ENCODE peak calls at places on chromosomes 6 and 20, in eight cellular contexts. A is H7; U is AG04449; O is CD8-positive, alpha-beta memory T cell; Y is endothelial cell of umbilical vein; R is mesenchymal stem cell; X is CD4-positive, alpha-beta memory T cell; W is tibial artery. L is an unnamed sample.

GRCh38 chr6:19342616-19343015 is 494.6 kb upstream of the ID4 start:
- DNase-seq in A (no peak), U (no peak), O (no peak), Y (no peak), R (no peak), X (no peak), W (no peak), L (no peak)

GRCh38 chr6:147870745-147871144 is 362.3 kb downstream of the SAMD5 start:
- DNase-seq in A (no peak), U (no peak), O (no peak), Y (no peak), R (no peak), X (no peak), W (no peak), L (no peak)

GRCh38 chr6:29887330-29887818 is 55.0 kb upstream of the HLA-A start:
- DNase-seq in A (peak; percentile 63), U (no peak), O (peak; percentile 49), Y (no peak), R (peak; percentile 44), X (peak; percentile 64), W (peak; percentile 76), L (no peak)

GRCh38 chr20:63032861-63033634 is 26.3 kb upstream of the BHLHE23 start:
- DNase-seq in A (peak; percentile 85), U (no peak), O (no peak), Y (no peak), R (no peak), X (peak; percentile 33), W (peak; percentile 40), L (no peak)

GRCh38 chr20:57686931-57687652 is 22.7 kb downstream of the PMEPA1 start:
- DNase-seq in A (no peak), U (no peak), O (no peak), Y (no peak), R (no peak), X (no peak), W (no peak), L (no peak)

GRCh38 chr20:6718660-6719059 is 48.8 kb upstream of the BMP2 start:
- DNase-seq in A (no peak), U (no peak), O (no peak), Y (peak; percentile 29), R (peak; percentile 43), X (no peak), W (no peak), L (no peak)

GRCh38 chr6:48994811-48995210 is 468.2 kb downstream of the MMUT start:
- DNase-seq in A (no peak), U (no peak), O (no peak), Y (no peak), R (no peak), X (no peak), W (no peak), L (no peak)

GRCh38 chr20:19231359-19232035 is 19.1 kb downstream of the SLC24A3 start:
- DNase-seq in A (no peak), U (no peak), O (no peak), Y (no peak), R (no peak), X (no peak), W (no peak), L (no peak)

GRCh38 chr6:134293659-134294161 is 24.2 kb downstream of the SGK1 start:
- DNase-seq in A (no peak), U (no peak), O (no peak), Y (no peak), R (peak; percentile 44), X (no peak), W (no peak), L (no peak)

GRCh38 chr6:21402368-21402767 is 191.2 kb upstream of the SOX4 start:
- DNase-seq in A (no peak), U (no peak), O (no peak), Y (no peak), R (no peak), X (no peak), W (no peak), L (no peak)

GRCh38 chr6:85764844-85765243 is 122.2 kb upstream of the SYNCRIP start:
- DNase-seq in A (no peak), U (no peak), O (no peak), Y (no peak), R (no peak), X (no peak), W (no peak), L (no peak)

GRCh38 chr20:35329435-35330139 is 37.4 kb upstream of the FAM83C start:
- DNase-seq in A (peak; percentile 83), U (no peak), O (no peak), Y (no peak), R (peak; percentile 46), X (no peak), W (no peak), L (no peak)

GRCh38 chr6:10991115-10991514 is 53.0 kb downstream of the ELOVL2 start:
- DNase-seq in A (no peak), U (no peak), O (no peak), Y (no peak), R (no peak), X (no peak), W (no peak), L (no peak)

GRCh38 chr6:91482498-91482897 is 895.6 kb upstream of the MAP3K7 start:
- DNase-seq in A (no peak), U (no peak), O (no peak), Y (peak; percentile 94), R (peak; percentile 18), X (no peak), W (no peak), L (no peak)

GRCh38 chr6:137724495-137725211 is 142.4 kb upstream of the TNFAIP3 start:
- DNase-seq in A (no peak), U (no peak), O (no peak), Y (no peak), R (no peak), X (no peak), W (peak; percentile 74), L (no peak)

GRCh38 chr6:47138046-47138445 is 95.9 kb upstream of the ADGRF1 start:
- DNase-seq in A (no peak), U (no peak), O (no peak), Y (peak; percentile 18), R (no peak), X (no peak), W (no peak), L (no peak)

GRCh38 chr6:105034470-105034869 is 77.6 kb downstream of the LIN28B start:
- DNase-seq in A (no peak), U (no peak), O (no peak), Y (no peak), R (no peak), X (no peak), W (no peak), L (no peak)

DNA sequence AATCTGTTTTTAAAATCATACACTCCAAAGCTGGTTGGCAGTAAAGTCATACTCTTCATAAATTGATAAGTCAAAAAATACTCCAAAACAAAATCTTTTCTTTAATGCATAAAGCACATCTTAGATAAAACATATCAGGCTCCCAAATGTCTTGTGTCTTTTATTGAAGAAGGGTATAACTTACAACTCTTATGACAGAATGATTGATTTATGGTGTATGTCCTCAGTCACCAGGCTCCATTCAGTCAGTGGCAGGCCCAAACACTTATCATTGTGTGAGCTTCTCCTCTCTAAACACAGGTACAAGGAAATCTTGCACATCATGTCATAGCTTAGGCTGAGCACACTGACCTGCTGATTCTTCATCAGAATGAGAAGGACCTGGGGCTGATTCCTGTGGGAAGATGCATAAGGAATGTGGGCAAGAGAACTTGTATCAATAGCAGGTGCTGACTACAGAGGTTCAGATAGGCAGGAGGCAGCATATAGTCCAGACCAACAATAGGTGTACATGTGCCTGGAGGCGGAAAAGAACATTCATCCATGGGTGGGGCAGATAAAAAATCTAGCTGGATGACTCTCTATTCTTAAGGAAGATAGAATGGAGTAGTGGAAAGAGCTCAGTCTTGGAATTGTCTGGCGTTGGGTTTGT is 1.9 kb downstream of the CALHM5 start:
- DNase-seq in A (no peak), U (no peak), O (no peak), Y (no peak), R (no peak), X (no peak), W (no peak), L (no peak)
- H3K4me3 ChIP-seq in A (no peak overlapping the region), U (peak overlapping the region; percentile 59), O (no peak overlapping the region), Y (peak overlapping the region; percentile 35), R (no peak overlapping the region), X (no peak overlapping the region), W (peak overlapping the region; percentile 55), L (peak overlapping the region; percentile 73)

DNA sequence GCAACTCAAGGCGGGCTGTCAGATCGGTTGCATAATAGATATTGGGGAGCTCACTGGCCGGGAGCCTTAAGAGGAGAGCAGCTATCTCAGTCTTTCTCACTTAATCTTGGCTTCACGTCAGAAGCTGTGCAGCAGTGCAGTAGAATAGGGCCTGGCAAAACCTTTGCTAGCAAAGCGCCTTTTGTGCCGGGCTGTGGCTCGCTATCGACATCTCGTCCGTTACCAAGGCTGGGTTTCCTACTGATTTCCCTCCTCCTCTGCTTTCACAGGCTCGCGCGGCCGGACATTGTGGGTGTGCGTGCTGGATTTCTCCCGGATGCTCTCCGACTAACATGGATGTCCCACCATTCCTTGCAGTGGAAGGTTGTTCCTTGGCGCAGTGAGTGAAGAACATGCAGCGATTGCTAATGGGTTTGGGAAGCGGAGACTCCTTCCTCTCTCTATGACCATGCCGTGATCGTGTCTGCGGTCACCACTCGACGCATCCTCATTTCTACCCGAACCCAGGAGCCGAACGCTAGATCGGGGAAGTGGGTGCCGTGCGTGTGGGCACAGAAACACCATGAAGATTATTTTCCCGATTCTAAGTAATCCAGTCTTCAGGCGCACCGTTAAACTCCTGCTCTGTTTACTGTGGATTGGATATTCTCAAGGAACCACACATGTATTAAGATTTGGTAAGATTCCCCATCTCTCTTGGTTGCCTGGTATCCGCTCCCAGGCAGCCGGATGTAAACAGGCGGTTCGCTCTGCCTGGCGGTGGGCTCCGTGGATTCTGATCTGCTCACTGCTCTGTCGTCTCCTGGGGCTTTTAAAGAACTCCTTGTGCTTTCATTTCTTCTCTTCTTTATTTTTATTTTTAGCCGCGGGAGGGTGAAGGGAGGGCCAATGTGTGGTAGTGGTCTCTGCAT is 5.5 kb downstream of the GRIK2 start:
- DNase-seq in A (no peak), U (no peak), O (no peak), Y (no peak), R (no peak), X (no peak), W (no peak), L (no peak)
- H3K4me3 ChIP-seq in A (peak overlapping the region; percentile 42), U (peak overlapping the region; percentile 38), O (no peak overlapping the region), Y (no peak overlapping the region), R (no peak overlapping the region), X (no peak overlapping the region), W (no peak overlapping the region), L (no peak overlapping the region)

DNA sequence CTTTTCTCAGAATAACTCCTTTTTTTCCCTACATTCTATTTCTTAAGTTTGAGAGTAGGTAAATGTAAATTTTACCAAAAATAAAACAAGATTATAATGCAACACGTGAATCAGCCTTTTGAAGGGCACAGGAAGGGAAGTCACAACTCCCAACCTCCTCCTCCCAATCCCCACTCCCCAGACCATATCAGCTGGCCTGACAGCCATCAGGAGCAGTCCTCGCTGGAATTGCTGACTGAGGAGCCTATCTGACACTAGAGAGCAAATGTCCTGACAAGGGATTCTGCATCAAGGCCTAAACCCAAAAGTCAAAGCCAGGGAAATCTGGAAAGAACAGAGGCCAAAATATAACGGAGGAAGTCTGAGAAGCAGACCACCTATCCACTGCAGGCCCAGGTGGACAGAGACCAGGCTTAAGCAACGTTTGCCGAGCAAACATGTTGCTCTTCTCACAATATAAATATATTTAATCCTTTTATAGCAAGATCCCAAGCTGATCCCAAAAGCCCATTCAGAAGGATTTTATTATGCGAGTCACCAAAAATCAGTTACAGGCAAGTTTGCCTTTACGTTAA is 2.5 kb downstream of the RRAGD start:
- DNase-seq in A (no peak), U (no peak), O (no peak), Y (no peak), R (no peak), X (no peak), W (no peak), L (no peak)
- H3K4me3 ChIP-seq in A (peak overlapping the region; percentile 0), U (no peak overlapping the region), O (no peak overlapping the region), Y (no peak overlapping the region), R (no peak overlapping the region), X (no peak overlapping the region), W (no peak overlapping the region), L (no peak overlapping the region)

GRCh38 chr6:42017021-42017643 is 33.2 kb upstream of the TAF8 start:
- DNase-seq in A (peak; percentile 33), U (peak; percentile 34), O (no peak), Y (peak; percentile 19), R (peak; percentile 90), X (no peak), W (no peak), L (no peak)
- H3K4me3 ChIP-seq in A (no peak overlapping the region), U (no peak overlapping the region), O (no peak overlapping the region), Y (no peak overlapping the region), R (no peak overlapping the region), X (no peak overlapping the region), W (no peak overlapping the region), L (no peak overlapping the region)